ENCODE peak calls at places on chromosomes 2 and 18, in seven cellular contexts. N, X, D, G, F, Z and V are unnamed samples.

GRCh38 chr18:27263369-27263768 is 78.3 kb upstream of the CHST9 start:
- DNase-seq in N (no peak), X (no peak), D (no peak), G (no peak), F (no peak), Z (no peak), V (no peak)

GRCh38 chr18:21453512-21453862 is 147.0 kb downstream of the ESCO1 start:
- DNase-seq in N (no peak), X (no peak), D (no peak), G (no peak), F (no peak), Z (no peak), V (no peak)

GRCh38 chr2:234996467-234997270 is 44.9 kb downstream of the SH3BP4 start:
- DNase-seq in N (no peak), X (no peak), D (peak), G (no peak), F (no peak), Z (peak), V (no peak)

GRCh38 chr2:222671259-222672067 is at the start of gene MOGAT1:
- DNase-seq in N (no peak), X (no peak), D (peak), G (no peak), F (peak), Z (peak), V (peak)

GRCh38 chr2:129930451-129930850 is 49.0 kb upstream of the RAB6C start:
- DNase-seq in N (no peak), X (no peak), D (no peak), G (no peak), F (no peak), Z (peak), V (no peak)

GRCh38 chr18:70456376-70456775 is 167.5 kb downstream of the SOCS6 start:
- DNase-seq in N (no peak), X (no peak), D (no peak), G (no peak), F (no peak), Z (no peak), V (no peak)

GRCh38 chr2:44389895-44390294 is 28.1 kb downstream of the CAMKMT start:
- DNase-seq in N (no peak), X (no peak), D (no peak), G (no peak), F (no peak), Z (no peak), V (no peak)

GRCh38 chr2:221924551-221924950 is 352.4 kb upstream of the EPHA4 start:
- DNase-seq in N (no peak), X (no peak), D (no peak), G (no peak), F (no peak), Z (no peak), V (no peak)

GRCh38 chr2:7530001-7530400 is 612.8 kb downstream of the RNF144A start:
- DNase-seq in N (no peak), X (no peak), D (no peak), G (no peak), F (no peak), Z (no peak), V (no peak)

GRCh38 chr2:165357758-165358157 is 111.7 kb upstream of the CSRNP3 start:
- DNase-seq in N (no peak), X (peak), D (no peak), G (no peak), F (no peak), Z (no peak), V (no peak)

GRCh38 chr2:127173073-127173472 is 47.0 kb downstream of the CYP27C1 start:
- DNase-seq in N (no peak), X (no peak), D (no peak), G (no peak), F (no peak), Z (no peak), V (no peak)

GRCh38 chr2:20672191-20672951 is 5.4 kb downstream of the GDF7 start:
- DNase-seq in N (no peak), X (no peak), D (no peak), G (no peak), F (no peak), Z (peak), V (no peak)

GRCh38 chr18:77366725-77367641 is 117.3 kb downstream of the GALR1 start:
- DNase-seq in N (no peak), X (no peak), D (peak), G (no peak), F (peak), Z (no peak), V (no peak)

GRCh38 chr2:86392873-86393272 is 48.3 kb upstream of the KDM3A start:
- DNase-seq in N (no peak), X (no peak), D (no peak), G (no peak), F (no peak), Z (no peak), V (no peak)

GRCh38 chr2:173752152-173752551 is 213.0 kb downstream of the SP3 start:
- DNase-seq in N (no peak), X (no peak), D (no peak), G (peak), F (peak), Z (no peak), V (peak)

DNA sequence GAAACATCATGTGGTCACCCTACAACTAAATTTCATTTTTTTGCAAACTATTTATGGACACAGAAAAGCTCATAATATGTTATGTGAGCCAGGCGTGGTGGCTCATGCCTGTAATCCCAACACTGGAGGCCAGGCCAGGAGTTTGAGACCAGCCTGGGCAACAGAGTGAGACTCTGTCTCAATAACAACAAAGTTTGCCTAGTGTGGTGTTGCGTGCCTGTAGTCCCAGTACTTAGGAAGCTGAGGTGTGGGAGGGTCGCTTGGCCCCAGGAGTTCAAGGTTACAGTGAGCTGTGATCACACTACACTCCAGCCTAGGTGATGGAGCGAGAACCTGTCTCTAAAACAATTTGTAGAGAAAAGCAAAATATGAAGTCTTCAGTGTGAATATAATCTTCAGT is 5.8 kb downstream of the IAH1 start:
- DNase-seq in N (no peak), X (no peak), D (peak), G (no peak), F (no peak), Z (no peak), V (no peak)
- TF ChIP-seq JUND in N (no peak), X (no peak), D (no peak), G (no peak), F (no peak), Z (no peak), V (no peak)

DNA sequence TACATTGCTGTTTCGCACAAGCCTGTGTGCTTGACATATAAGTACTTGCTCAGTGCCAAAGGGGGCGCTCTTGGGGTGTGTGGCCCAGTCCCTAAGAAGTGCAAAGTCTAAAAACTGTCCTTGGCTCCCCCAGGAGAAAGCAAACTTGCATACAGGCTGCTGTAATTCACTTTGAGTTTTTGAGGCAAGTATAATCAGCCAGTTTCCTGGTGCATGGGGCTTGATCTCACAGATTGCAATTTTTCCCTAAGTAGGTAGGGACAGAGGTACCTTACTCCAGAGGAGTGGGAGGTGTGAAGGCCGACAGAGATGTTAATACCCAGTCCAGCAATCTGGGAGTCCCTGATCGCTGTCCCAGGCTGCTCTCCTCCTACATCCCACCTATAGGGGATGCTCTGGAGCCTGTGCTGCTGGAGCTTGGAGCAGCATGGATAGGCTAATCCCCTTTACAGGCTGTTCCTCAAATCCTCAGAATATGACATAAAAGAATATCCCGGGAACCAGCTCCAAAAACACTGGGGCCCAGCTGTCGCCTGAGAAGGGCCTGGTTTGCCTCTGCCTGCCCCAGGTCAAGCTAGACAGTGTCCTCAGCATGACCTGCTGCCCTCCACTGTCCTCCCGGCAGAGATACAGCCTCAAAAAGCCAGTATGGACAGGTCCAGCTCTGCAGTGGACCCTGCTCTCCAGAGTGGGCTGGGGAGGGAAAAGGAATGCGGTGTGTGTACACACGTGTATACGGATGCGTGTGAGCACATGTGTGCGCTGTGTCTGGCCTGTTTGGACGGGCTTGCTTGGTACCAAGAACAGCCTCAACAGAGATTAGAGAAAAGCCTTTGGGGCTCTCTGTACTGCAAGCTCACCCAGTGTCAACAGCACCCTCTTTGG is 136.6 kb upstream of the HAAO start:
- DNase-seq in N (peak), X (no peak), D (peak), G (no peak), F (peak), Z (peak), V (no peak)
- TF ChIP-seq JUND in N (peak), X (no peak), D (peak), G (no peak), F (no peak), Z (no peak), V (no peak)

GRCh38 chr2:27000995-27001394 is 30.6 kb downstream of the MAPRE3 start:
- DNase-seq in N (no peak), X (no peak), D (no peak), G (no peak), F (no peak), Z (no peak), V (no peak)
- TF ChIP-seq JUND in N (no peak), X (no peak), D (no peak), G (no peak), F (no peak), Z (no peak), V (no peak)

DNA sequence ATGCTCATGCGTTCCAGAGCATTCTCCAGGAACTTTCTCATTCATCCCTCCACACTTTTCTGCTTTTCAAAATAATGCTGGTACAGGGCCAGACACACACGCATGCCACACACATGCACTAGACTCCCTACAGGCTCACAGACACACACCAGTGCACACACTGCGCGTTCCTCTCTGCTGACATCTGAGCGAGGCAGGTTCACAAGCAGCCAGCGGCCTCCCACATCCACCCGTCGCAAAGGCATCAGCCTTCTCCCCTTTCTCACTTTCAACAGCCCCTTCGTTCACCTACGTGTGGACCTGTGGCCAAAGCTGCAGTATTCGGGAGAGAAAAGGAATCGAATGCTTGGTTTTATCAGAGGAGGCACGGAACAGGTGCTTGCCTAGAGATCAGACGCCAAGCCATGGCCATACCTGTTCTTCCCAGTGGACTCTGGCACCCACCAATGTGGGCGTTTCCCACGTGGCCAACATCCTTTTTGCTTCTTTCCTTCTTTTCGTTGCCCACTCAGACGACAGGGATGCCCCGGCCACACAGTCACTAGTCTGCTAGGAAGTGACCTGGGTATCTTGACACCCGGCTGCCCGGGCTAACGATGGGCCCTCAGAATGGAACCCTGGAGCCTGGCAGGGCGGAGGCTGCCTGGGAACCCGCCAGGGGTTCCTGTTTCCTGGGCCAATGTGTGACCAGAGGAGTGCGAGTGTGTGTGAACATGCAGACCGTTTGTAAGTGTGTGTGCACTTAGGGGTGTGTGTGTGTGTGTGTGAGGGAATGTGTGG is 85.8 kb upstream of the ID2 start:
- DNase-seq in N (no peak), X (no peak), D (no peak), G (no peak), F (no peak), Z (no peak), V (no peak)
- TF ChIP-seq JUND in N (no peak), X (no peak), D (no peak), G (no peak), F (no peak), Z (no peak), V (no peak)

GRCh38 chr2:144130551-144130950 is 389.4 kb downstream of the ZEB2 start:
- DNase-seq in N (peak), X (no peak), D (no peak), G (no peak), F (no peak), Z (no peak), V (no peak)

GRCh38 chr2:144132357-144132756 is 387.6 kb downstream of the ZEB2 start:
- DNase-seq in N (no peak), X (no peak), D (no peak), G (no peak), F (no peak), Z (no peak), V (no peak)

GRCh38 chr2:144128104-144128746 is 391.7 kb downstream of the ZEB2 start:
- DNase-seq in N (no peak), X (no peak), D (no peak), G (no peak), F (no peak), Z (no peak), V (no peak)

GRCh38 chr2:144133881-144134280 is 386.0 kb downstream of the ZEB2 start:
- DNase-seq in N (peak), X (no peak), D (no peak), G (no peak), F (no peak), Z (no peak), V (no peak)

DNA sequence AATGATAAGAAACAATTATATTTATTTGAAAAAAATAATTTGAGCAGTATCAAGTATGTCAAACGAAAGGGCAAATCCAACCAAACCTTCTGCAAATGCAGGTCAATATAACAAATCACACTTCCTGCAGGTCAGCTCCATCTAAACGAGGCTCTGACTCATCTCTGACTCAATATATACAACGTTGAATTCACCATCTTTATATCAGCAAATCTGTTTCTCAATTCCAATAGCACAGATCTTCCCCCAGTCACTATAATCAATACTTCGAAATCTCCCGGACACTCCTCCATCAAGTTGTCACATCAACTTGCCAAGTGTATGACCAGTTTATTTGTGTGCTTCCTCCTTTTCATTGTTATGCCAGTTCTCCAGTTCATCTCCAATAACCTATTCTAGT is 388.9 kb downstream of the ZEB2 start:
- DNase-seq in N (no peak), X (no peak), D (no peak), G (no peak), F (no peak), Z (no peak), V (no peak)
- TF ChIP-seq JUND in N (peak), X (no peak), D (no peak), G (peak), F (peak), Z (no peak), V (no peak)

GRCh38 chr18:13216092-13216582 is 2.4 kb upstream of the LDLRAD4 start:
- DNase-seq in N (peak), X (peak), D (peak), G (peak), F (peak), Z (no peak), V (peak)

GRCh38 chr18:13217466-13217961 is 1.0 kb upstream of the LDLRAD4 start:
- DNase-seq in N (peak), X (no peak), D (no peak), G (no peak), F (peak), Z (peak), V (peak)

GRCh38 chr18:13217971-13218375 is 587 bp upstream of the LDLRAD4 start:
- DNase-seq in N (no peak), X (no peak), D (no peak), G (no peak), F (no peak), Z (peak), V (peak)

GRCh38 chr18:13218376-13219011 is at the start of gene LDLRAD4:
- DNase-seq in N (no peak), X (no peak), D (no peak), G (no peak), F (peak), Z (peak), V (peak)

DNA sequence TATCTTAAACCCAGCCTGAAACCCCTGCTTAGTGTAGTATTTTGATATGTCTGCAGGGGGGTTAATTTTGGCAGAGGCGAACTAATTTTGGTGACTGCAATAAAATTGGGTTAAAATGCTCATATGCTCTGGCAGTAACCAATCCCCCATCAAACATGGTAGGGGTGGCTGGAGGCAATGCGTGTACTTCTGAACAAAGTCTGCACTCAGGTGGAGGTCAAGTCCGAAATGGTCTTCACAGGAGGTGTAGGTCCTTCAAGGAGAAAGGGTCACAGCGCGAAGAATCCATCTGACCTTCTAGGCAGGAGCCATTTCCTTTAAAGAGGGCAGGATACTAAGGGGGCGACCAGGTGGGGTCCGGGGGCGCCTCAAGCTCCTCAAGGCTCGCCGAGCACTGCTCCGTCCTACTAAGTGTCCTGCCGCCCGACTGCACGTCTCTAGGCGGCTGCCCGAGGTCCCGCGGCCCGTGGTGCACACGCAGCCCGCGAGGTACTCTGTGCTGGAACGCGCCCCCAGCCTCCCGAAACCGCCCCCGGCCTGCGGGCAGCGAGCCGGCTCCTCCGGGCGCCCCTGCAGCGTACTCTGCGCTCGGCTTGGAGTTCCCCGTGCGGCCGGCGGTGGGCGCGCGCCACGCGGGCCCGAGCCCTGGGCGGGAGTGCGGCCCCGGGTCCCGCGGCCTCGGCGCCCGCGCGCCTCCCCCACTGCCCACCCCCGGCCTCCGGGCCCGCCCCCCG is 1.7 kb upstream of the LDLRAD4 start:
- DNase-seq in N (no peak), X (no peak), D (no peak), G (no peak), F (peak), Z (peak), V (peak)
- TF ChIP-seq JUND in N (no peak), X (no peak), D (no peak), G (no peak), F (no peak), Z (no peak), V (no peak)

GRCh38 chr2:184551631-184552030 is 46.7 kb upstream of the ZNF804A start:
- DNase-seq in N (no peak), X (no peak), D (no peak), G (no peak), F (no peak), Z (no peak), V (no peak)

GRCh38 chr2:184555352-184555751 is 43.0 kb upstream of the ZNF804A start:
- DNase-seq in N (no peak), X (no peak), D (no peak), G (no peak), F (no peak), Z (no peak), V (no peak)

GRCh38 chr2:184556639-184557038 is 41.7 kb upstream of the ZNF804A start:
- DNase-seq in N (no peak), X (no peak), D (no peak), G (no peak), F (no peak), Z (no peak), V (no peak)

GRCh38 chr2:184558713-184559464 is 39.4 kb upstream of the ZNF804A start:
- DNase-seq in N (no peak), X (no peak), D (no peak), G (no peak), F (no peak), Z (no peak), V (no peak)

DNA sequence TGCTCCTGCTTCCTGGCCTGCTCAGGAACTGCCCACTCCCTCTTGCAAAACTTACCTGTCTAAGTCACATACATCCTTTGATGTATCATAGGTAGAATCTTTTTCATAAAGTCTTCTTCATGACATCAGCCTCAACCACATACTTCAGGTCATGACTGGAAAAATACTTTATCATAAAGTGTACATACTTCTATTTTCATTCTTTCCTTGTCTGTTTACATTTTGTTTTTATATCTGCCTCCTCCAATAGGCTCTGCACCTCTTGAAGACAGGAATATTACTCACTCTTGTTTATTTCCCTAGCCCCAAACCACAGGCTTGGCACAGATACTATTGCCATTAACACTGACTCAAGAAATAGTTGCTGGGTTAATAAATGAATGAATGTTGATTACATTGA is 43.6 kb upstream of the ZNF804A start:
- DNase-seq in N (no peak), X (no peak), D (no peak), G (no peak), F (no peak), Z (no peak), V (no peak)
- TF ChIP-seq JUND in N (no peak), X (no peak), D (no peak), G (no peak), F (no peak), Z (no peak), V (no peak)